ENCODE peak calls at places on chromosome 3, in seven cellular contexts. O is B cell, N is neural progenitor cell, H is omental fat pad, X is Peyer's patch, S is fibroblast of mammary gland, A is pancreas. V is an unnamed sample.

GRCh38 chr3:39937315-39937714 is 127.9 kb downstream of the MYRIP start:
- DNase-seq in S (no peak), N (no peak), X (no peak), H (no peak), A (peak; percentile 24), O (no peak), V (no peak)

GRCh38 chr3:38471260-38471857 is 17.7 kb downstream of the ACVR2B start:
- DNase-seq in S (peak; percentile 17), A (no peak), H (no peak), O (no peak), N (no peak), X (no peak), V (no peak)

GRCh38 chr3:12194209-12194608 is 35.5 kb upstream of the TIMP4 start:
- DNase-seq in S (peak; percentile 99), H (no peak), X (no peak), O (no peak), A (no peak), N (no peak), V (peak; percentile 79)

GRCh38 chr3:142962520-142963265 is 781 bp downstream of the PAQR9 start:
- DNase-seq in S (no peak), X (no peak), H (no peak), N (no peak), A (no peak), O (no peak), V (no peak)

GRCh38 chr3:138786788-138787276 is 47.9 kb downstream of the PIK3CB start:
- DNase-seq in A (no peak), N (no peak), X (no peak), H (no peak), S (peak; percentile 64), O (no peak), V (peak; percentile 32)

GRCh38 chr3:38811822-38812221 is 4.2 kb downstream of the SCN10A start:
- DNase-seq in S (no peak), A (peak; percentile 26), H (no peak), X (no peak), N (no peak), O (no peak), V (no peak)

GRCh38 chr3:46520531-46520930 is 22.8 kb downstream of the RTP3 start:
- DNase-seq in A (no peak), O (no peak), X (no peak), H (no peak), S (no peak), N (no peak), V (no peak)

GRCh38 chr3:195133462-195133861 is 137.5 kb downstream of the XXYLT1 start:
- DNase-seq in O (peak; percentile 61), H (no peak), X (peak; percentile 77), S (peak; percentile 97), N (no peak), A (no peak), V (no peak)

GRCh38 chr3:8840556-8840955 is 71.1 kb upstream of the OXTR start:
- DNase-seq in S (peak; percentile 35), X (no peak), O (no peak), A (no peak), H (no peak), N (no peak), V (peak; percentile 83)

GRCh38 chr3:43266995-43267394 is 19.3 kb upstream of the SNRK start:
- DNase-seq in S (no peak), X (no peak), O (no peak), N (no peak), A (no peak), H (no peak), V (no peak)

GRCh38 chr3:126245811-126246727 is 65.7 kb upstream of the ALDH1L1 start:
- DNase-seq in H (no peak), X (peak; percentile 60), A (peak; percentile 40), N (peak; percentile 72), S (peak; percentile 68), O (no peak), V (peak; percentile 43)

GRCh38 chr3:10380906-10381795 is 60.2 kb upstream of the SEC13 start:
- DNase-seq in S (peak; percentile 38), X (no peak), N (no peak), A (no peak), O (no peak), H (no peak), V (peak; percentile 28)

GRCh38 chr3:58336135-58336882 is 3.6 kb downstream of the PXK start:
- DNase-seq in N (no peak), O (no peak), X (peak; percentile 1), S (peak; percentile 98), H (no peak), A (no peak), V (peak; percentile 78)

GRCh38 chr3:183411216-183411922 is 17.1 kb downstream of the MCF2L2 start:
- DNase-seq in O (no peak), A (no peak), S (no peak), H (no peak), X (no peak), N (no peak), V (no peak)

GRCh38 chr3:162525052-162525451 is 1028.4 kb downstream of the OTOL1 start:
- DNase-seq in S (peak; percentile 99), X (no peak), A (no peak), O (no peak), H (no peak), N (no peak), V (peak; percentile 85)

GRCh38 chr3:10155123-10155472 is 9.6 kb upstream of the IRAK2 start:
- DNase-seq in H (no peak), X (no peak), A (no peak), O (no peak), S (no peak), N (no peak), V (no peak)

GRCh38 chr3:56928379-56929068 is 126.8 kb upstream of the ARHGEF3 start:
- DNase-seq in O (no peak), A (no peak), X (no peak), H (no peak), N (peak; percentile 27), S (no peak), V (peak; percentile 3)

GRCh38 chr3:100561459-100562158 is 47.8 kb upstream of the ADGRG7 start:
- DNase-seq in H (no peak), A (no peak), X (no peak), S (peak; percentile 94), O (no peak), N (peak; percentile 74), V (peak; percentile 4)

GRCh38 chr3:185024406-185024805 is 128.5 kb downstream of the C3orf70 start:
- DNase-seq in N (no peak), X (no peak), H (no peak), O (no peak), A (no peak), S (no peak), V (no peak)

GRCh38 chr3:188728371-188728896 is 443.3 kb upstream of the TPRG1 start:
- DNase-seq in O (no peak), S (no peak), A (no peak), X (no peak), N (no peak), H (no peak), V (no peak)

GRCh38 chr3:150248116-150248864 is 159.8 kb upstream of the TSC22D2 start:
- DNase-seq in X (no peak), O (no peak), S (peak; percentile 48), H (no peak), N (no peak), A (no peak), V (peak; percentile 68)

GRCh38 chr3:25150199-25150598 is 277.9 kb upstream of the RARB start:
- DNase-seq in N (peak; percentile 12), X (no peak), S (no peak), O (no peak), A (no peak), H (no peak), V (no peak)

GRCh38 chr3:99544819-99545281 is 93.5 kb upstream of the COL8A1 start:
- DNase-seq in S (peak; percentile 52), X (no peak), O (no peak), N (no peak), H (no peak), A (no peak), V (peak; percentile 54)

GRCh38 chr3:53009826-53010539 is 35.9 kb downstream of the SFMBT1 start:
- DNase-seq in N (peak; percentile 37), X (no peak), O (no peak), S (no peak), H (no peak), A (no peak), V (no peak)

GRCh38 chr3:119559441-119559963 is at the start of gene CD80:
- DNase-seq in X (peak; percentile 91), H (no peak), A (peak; percentile 39), O (peak; percentile 80), N (peak; percentile 57), S (peak; percentile 52), V (peak; percentile 48)
- TF ChIP-seq CTCF in X (peak; percentile 38), H (no peak), A (peak; percentile 11), O (peak; percentile 58), N (peak; percentile 47), S (peak; percentile 40), V (peak; percentile 71)

GRCh38 chr3:64316971-64317370 is 91.7 kb upstream of the PRICKLE2 start:
- DNase-seq in S (peak; percentile 41), H (no peak), O (no peak), N (no peak), A (no peak), X (no peak), V (peak; percentile 19)

GRCh38 chr3:64308931-64309330 is 83.7 kb upstream of the PRICKLE2 start:
- DNase-seq in A (no peak), H (no peak), X (no peak), S (no peak), N (no peak), O (no peak), V (no peak)

GRCh38 chr3:64306745-64307144 is 81.5 kb upstream of the PRICKLE2 start:
- DNase-seq in S (no peak), O (no peak), X (no peak), H (no peak), N (no peak), A (no peak), V (no peak)

GRCh38 chr3:64305731-64306130 is 80.5 kb upstream of the PRICKLE2 start:
- DNase-seq in N (no peak), H (no peak), S (no peak), X (no peak), O (no peak), A (no peak), V (no peak)

DNA sequence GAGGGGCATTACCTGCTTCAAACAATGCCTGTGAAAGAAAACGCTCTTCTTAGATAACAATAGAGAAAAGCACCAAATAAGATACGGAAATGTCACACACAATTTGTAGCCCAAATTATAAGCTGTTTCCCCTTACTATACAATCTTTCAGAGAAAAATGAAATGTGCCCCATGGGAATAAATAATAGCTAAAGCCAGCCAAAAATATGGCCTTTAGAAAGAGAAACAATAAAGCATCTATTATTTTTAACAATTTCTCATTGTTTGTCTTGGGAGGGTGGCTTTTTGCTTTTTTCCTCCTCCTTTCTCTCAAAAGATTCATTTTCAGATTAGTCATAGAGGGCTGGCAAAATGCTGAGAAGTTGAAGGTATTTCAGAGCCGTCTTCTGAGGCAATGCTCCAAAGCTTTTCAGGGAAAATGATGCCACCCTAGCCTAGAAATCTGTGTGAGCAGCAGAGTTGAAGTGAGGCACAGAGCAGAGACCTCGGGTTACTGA is 86.2 kb upstream of the PRICKLE2 start:
- DNase-seq in A (no peak), S (peak; percentile 41), H (no peak), X (no peak), N (no peak), O (no peak), V (peak; percentile 21)
- TF ChIP-seq CTCF in A (no peak), S (no peak), H (no peak), X (no peak), N (no peak), O (no peak), V (no peak)

GRCh38 chr3:86147119-86147518 is 843.8 kb downstream of the VGLL3 start:
- DNase-seq in H (no peak), S (no peak), X (no peak), O (no peak), N (no peak), A (no peak), V (no peak)
- TF ChIP-seq CTCF in H (no peak), S (no peak), X (no peak), O (no peak), N (peak; percentile 34), A (no peak), V (no peak)

GRCh38 chr3:147384210-147385058 is 21.9 kb downstream of the ZIC4 start:
- DNase-seq in A (no peak), O (no peak), H (no peak), S (no peak), X (no peak), N (peak; percentile 73), V (no peak)
- TF ChIP-seq CTCF in A (no peak), O (no peak), H (no peak), S (peak; percentile 31), X (no peak), N (peak; percentile 74), V (peak; percentile 68)